ENCODE peak calls at places on chromosome 21, in four cellular contexts. One of them, this sample, is unnamed.

GRCh38 chr21:43720539-43721224 is 1.8 kb downstream of the PDXK start:
- DNase-seq in right cardiac atrium: no peak
- DNase-seq in SJCRH30: no peak
- DNase-seq in RWPE2: no peak
- DNase-seq in this sample: no peak

GRCh38 chr21:44765231-44766013 is 36.2 kb downstream of the UBE2G2 start:
- DNase-seq in RWPE2: peak; percentile 54
- DNase-seq in SJCRH30: no peak
- DNase-seq in right cardiac atrium: no peak
- DNase-seq in this sample: peak; percentile 13

GRCh38 chr21:30097791-30098190 is 68.8 kb downstream of the CLDN17 start:
- DNase-seq in RWPE2: no peak
- DNase-seq in right cardiac atrium: no peak
- DNase-seq in SJCRH30: no peak
- DNase-seq in this sample: no peak

GRCh38 chr21:44944596-44944995 is 4.8 kb downstream of the SLX9 start:
- DNase-seq in RWPE2: peak; percentile 45
- DNase-seq in right cardiac atrium: no peak
- DNase-seq in SJCRH30: no peak
- DNase-seq in this sample: no peak

GRCh38 chr21:43361127-43361492 is 65.8 kb downstream of the SIK1 start:
- DNase-seq in SJCRH30: peak; percentile 89
- DNase-seq in RWPE2: no peak
- DNase-seq in right cardiac atrium: peak; percentile 62
- DNase-seq in this sample: peak; percentile 88

GRCh38 chr21:36654796-36655325 is 44.1 kb upstream of the SIM2 start:
- DNase-seq in right cardiac atrium: no peak
- DNase-seq in SJCRH30: no peak
- DNase-seq in RWPE2: no peak
- DNase-seq in this sample: no peak

GRCh38 chr21:44800971-44801467 is 601 bp downstream of the UBE2G2 start:
- DNase-seq in SJCRH30: no peak
- DNase-seq in RWPE2: no peak
- DNase-seq in right cardiac atrium: no peak
- DNase-seq in this sample: no peak

GRCh38 chr21:30234643-30235042 is 18.7 kb upstream of the CLDN8 start:
- DNase-seq in SJCRH30: no peak
- DNase-seq in right cardiac atrium: no peak
- DNase-seq in RWPE2: no peak
- DNase-seq in this sample: no peak

GRCh38 chr21:35198004-35198403 is 148.9 kb upstream of the RUNX1 start:
- DNase-seq in RWPE2: peak; percentile 71
- DNase-seq in right cardiac atrium: no peak
- DNase-seq in SJCRH30: no peak
- DNase-seq in this sample: no peak

GRCh38 chr21:33747420-33747819 is 105.1 kb downstream of the ITSN1 start:
- DNase-seq in RWPE2: no peak
- DNase-seq in right cardiac atrium: no peak
- DNase-seq in SJCRH30: no peak
- DNase-seq in this sample: no peak

GRCh38 chr21:35682874-35683549 is 377.3 kb downstream of the SETD4 start:
- DNase-seq in SJCRH30: no peak
- DNase-seq in right cardiac atrium: no peak
- DNase-seq in RWPE2: no peak
- DNase-seq in this sample: no peak

GRCh38 chr21:27572681-27573080 is 605.8 kb upstream of the ADAMTS5 start:
- DNase-seq in RWPE2: no peak
- DNase-seq in SJCRH30: no peak
- DNase-seq in right cardiac atrium: no peak
- DNase-seq in this sample: no peak

GRCh38 chr21:43598416-43599120 is 60.7 kb downstream of the HSF2BP start:
- DNase-seq in right cardiac atrium: no peak
- DNase-seq in SJCRH30: no peak
- DNase-seq in RWPE2: no peak
- DNase-seq in this sample: no peak

GRCh38 chr21:26170471-26171309 is at the start of gene APP:
- DNase-seq in SJCRH30: peak; percentile 77
- DNase-seq in right cardiac atrium: peak; percentile 87
- DNase-seq in RWPE2: peak; percentile 68
- DNase-seq in this sample: peak; percentile 87

GRCh38 chr21:26171310-26172100 is 935 bp upstream of the APP start:
- DNase-seq in SJCRH30: no peak
- DNase-seq in RWPE2: no peak
- DNase-seq in right cardiac atrium: no peak
- DNase-seq in this sample: no peak

GRCh38 chr21:26169611-26170470 is 729 bp downstream of the APP start:
- DNase-seq in RWPE2: peak; percentile 64
- DNase-seq in SJCRH30: peak; percentile 72
- DNase-seq in right cardiac atrium: peak; percentile 66
- DNase-seq in this sample: peak; percentile 73

GRCh38 chr21:26167593-26167992 is 3.0 kb downstream of the APP start:
- DNase-seq in SJCRH30: no peak
- DNase-seq in RWPE2: no peak
- DNase-seq in right cardiac atrium: no peak
- DNase-seq in this sample: no peak

DNA sequence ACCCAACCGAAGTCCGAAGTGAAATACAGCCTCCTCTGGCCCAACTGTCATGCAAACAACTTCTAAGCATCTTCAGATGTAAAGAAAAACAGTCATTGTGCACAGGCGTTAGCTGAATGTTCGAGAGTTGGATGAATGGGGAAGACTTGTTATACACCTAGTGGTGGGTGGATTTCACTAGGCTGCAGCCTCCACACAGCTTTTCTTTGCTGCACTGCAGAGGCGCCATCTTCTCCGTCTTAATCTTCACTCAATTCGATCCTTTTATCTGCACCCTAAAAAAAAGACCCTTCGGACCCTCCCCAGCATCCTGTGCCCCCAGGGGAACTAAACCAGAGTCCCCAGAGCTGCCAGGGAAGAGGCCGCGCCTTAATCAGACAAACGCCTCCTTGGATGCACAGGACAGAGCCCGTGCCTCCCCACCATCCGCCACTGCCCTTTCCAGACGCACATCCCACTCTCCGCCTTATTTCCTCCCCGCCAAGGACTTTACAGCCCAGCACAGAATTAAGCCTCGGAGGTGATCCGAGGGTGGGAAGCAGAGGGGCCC is 1.4 kb downstream of the APP start:
- DNase-seq in SJCRH30: peak; percentile 63
- DNase-seq in RWPE2: no peak
- DNase-seq in right cardiac atrium: peak; percentile 28
- DNase-seq in this sample: peak; percentile 71
- H3K27ac ChIP-seq in SJCRH30: peak overlapping the region; percentile 90
- H3K27ac ChIP-seq in RWPE2: peak overlapping the region; percentile 76
- H3K27ac ChIP-seq in right cardiac atrium: peak overlapping the region; percentile 33
- H3K27ac ChIP-seq in this sample: peak overlapping the region; percentile 96

DNA sequence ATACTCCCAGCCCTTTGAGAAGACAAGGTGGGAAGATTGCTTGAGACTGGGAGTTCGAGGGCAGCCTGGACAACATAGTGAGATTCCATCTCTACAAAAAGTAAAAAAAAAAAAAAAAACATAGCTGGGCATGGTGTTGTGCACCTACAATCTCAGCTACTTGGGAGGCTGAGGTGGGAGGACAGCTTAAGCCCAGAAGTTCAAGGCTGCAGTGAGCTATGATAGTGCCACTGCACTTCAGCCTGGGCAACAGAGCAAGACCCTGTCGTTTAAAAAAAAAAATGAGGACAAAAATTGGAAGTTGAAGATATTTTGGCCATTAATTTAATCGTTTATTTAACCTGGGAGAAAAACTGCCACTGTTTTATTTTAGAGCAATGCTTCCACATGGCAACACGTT is 1.1 kb downstream of the URB1 start:
- DNase-seq in SJCRH30: no peak
- DNase-seq in RWPE2: no peak
- DNase-seq in right cardiac atrium: no peak
- DNase-seq in this sample: no peak
- H3K4me3 ChIP-seq in SJCRH30: peak overlapping the region; percentile 96
- H3K4me3 ChIP-seq in RWPE2: peak overlapping the region; percentile 71
- H3K4me3 ChIP-seq in right cardiac atrium: peak overlapping the region; percentile 87
- H3K4me3 ChIP-seq in this sample: no peak overlapping the region

GRCh38 chr21:16081304-16081703 is 351.5 kb downstream of the USP25 start:
- DNase-seq in right cardiac atrium: no peak
- DNase-seq in SJCRH30: no peak
- DNase-seq in RWPE2: no peak
- DNase-seq in this sample: no peak
- H3K27ac ChIP-seq in right cardiac atrium: no peak overlapping the region
- H3K27ac ChIP-seq in SJCRH30: no peak overlapping the region
- H3K27ac ChIP-seq in RWPE2: no peak overlapping the region
- H3K27ac ChIP-seq in this sample: no peak overlapping the region

DNA sequence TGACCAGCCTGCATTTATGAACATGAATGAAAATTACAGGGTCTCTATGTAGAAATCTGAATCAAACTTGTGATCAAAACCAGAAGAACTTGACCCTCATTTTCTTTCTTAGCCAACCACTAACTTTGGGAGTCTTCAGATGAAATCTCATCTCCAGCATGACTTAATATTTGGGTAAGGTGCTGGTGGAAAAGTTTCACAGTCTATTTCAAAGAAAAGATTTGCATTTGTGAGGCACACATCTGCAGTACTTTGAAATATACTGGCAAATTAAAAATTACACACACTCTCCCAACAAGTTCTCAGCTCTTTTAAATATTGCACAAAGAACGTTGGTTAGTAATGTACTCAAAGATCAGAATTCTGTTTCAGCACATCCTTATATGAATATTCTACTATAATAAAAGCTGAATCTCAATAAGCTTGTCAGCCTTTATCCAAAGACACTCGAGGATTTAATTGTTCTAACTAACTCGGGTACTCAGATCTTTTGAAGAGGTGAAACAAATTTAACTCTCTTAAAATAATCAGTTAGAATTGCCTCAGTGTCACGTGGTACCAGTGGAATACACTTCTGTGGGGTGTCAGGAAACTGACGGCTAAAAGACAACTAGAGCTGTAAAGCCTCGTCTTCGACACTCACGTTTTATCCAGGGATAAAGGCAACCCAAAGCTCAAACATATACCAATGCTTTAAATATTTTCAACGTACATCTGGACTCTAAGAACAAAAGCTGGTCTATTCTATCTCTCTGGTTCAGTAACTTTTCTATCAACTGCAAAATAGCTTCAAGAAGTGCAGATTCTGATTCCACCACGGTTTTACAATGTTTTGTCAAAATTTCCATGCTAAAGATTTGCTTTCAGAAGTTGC is 19.1 kb downstream of the SAMSN1 start:
- DNase-seq in SJCRH30: no peak
- DNase-seq in RWPE2: no peak
- DNase-seq in right cardiac atrium: no peak
- DNase-seq in this sample: no peak
- H3K4me3 ChIP-seq in SJCRH30: no peak overlapping the region
- H3K4me3 ChIP-seq in RWPE2: no peak overlapping the region
- H3K4me3 ChIP-seq in right cardiac atrium: no peak overlapping the region
- H3K4me3 ChIP-seq in this sample: no peak overlapping the region

GRCh38 chr21:39149882-39150281 is 33.4 kb downstream of the PSMG1 start:
- DNase-seq in RWPE2: no peak
- DNase-seq in right cardiac atrium: no peak
- DNase-seq in SJCRH30: no peak
- DNase-seq in this sample: no peak
- H3K27ac ChIP-seq in RWPE2: no peak overlapping the region
- H3K27ac ChIP-seq in right cardiac atrium: no peak overlapping the region
- H3K27ac ChIP-seq in SJCRH30: no peak overlapping the region
- H3K27ac ChIP-seq in this sample: no peak overlapping the region

GRCh38 chr21:45951676-45952075 is 29.9 kb upstream of the COL6A1 start:
- DNase-seq in right cardiac atrium: no peak
- DNase-seq in SJCRH30: no peak
- DNase-seq in RWPE2: no peak
- DNase-seq in this sample: no peak

GRCh38 chr21:45948576-45949141 is 32.9 kb upstream of the COL6A1 start:
- DNase-seq in right cardiac atrium: no peak
- DNase-seq in RWPE2: no peak
- DNase-seq in SJCRH30: no peak
- DNase-seq in this sample: no peak

GRCh38 chr21:45952974-45953373 is 28.6 kb upstream of the COL6A1 start:
- DNase-seq in right cardiac atrium: no peak
- DNase-seq in RWPE2: no peak
- DNase-seq in SJCRH30: no peak
- DNase-seq in this sample: no peak

GRCh38 chr21:45949928-45950739 is 31.4 kb upstream of the COL6A1 start:
- DNase-seq in RWPE2: peak; percentile 56
- DNase-seq in SJCRH30: no peak
- DNase-seq in right cardiac atrium: no peak
- DNase-seq in this sample: no peak

GRCh38 chr21:45950740-45951515 is 30.6 kb upstream of the COL6A1 start:
- DNase-seq in SJCRH30: peak; percentile 81
- DNase-seq in RWPE2: peak; percentile 65
- DNase-seq in right cardiac atrium: peak; percentile 68
- DNase-seq in this sample: peak; percentile 92
- H3K4me3 ChIP-seq in SJCRH30: peak overlapping the region; percentile 21
- H3K4me3 ChIP-seq in RWPE2: no peak overlapping the region
- H3K4me3 ChIP-seq in right cardiac atrium: no peak overlapping the region
- H3K4me3 ChIP-seq in this sample: peak overlapping the region; percentile 7

This sample was measured in WERI-Rb-1.